ENCODE peak calls at places on chromosome 22, in five cellular contexts. H, B, J, Y and D are unnamed samples.

GRCh38 chr22:28808716-28809355 is 8.5 kb upstream of the XBP1 start:
- DNase-seq in B (no peak), J (no peak), H (no peak), Y (no peak), D (no peak)

GRCh38 chr22:37284807-37285355 is 2.6 kb downstream of the CYTH4 start:
- DNase-seq in Y (no peak), B (no peak), H (peak; percentile 88), J (no peak), D (no peak)

GRCh38 chr22:34019190-34019845 is 99.0 kb upstream of the LARGE1 start:
- DNase-seq in B (no peak), H (no peak), J (no peak), Y (no peak), D (no peak)

GRCh38 chr22:47810505-47811500 is 1048.4 kb downstream of the TBC1D22A start:
- DNase-seq in Y (peak; percentile 38), B (no peak), J (no peak), H (no peak), D (no peak)

GRCh38 chr22:45551310-45552016 is 48.8 kb downstream of the FBLN1 start:
- DNase-seq in Y (no peak), J (no peak), H (peak; percentile 57), B (no peak), D (no peak)

GRCh38 chr22:33766056-33766455 is 154.2 kb downstream of the LARGE1 start:
- DNase-seq in Y (no peak), B (no peak), J (no peak), H (no peak), D (no peak)

GRCh38 chr22:25375683-25376082 is 156.2 kb downstream of the CRYBB2 start:
- DNase-seq in J (no peak), Y (no peak), B (no peak), H (no peak), D (no peak)

GRCh38 chr22:36369922-36370781 is 17.6 kb downstream of the MYH9 start:
- DNase-seq in H (peak; percentile 69), Y (no peak), J (no peak), B (no peak), D (no peak)

GRCh38 chr22:30801695-30802094 is 107.0 kb downstream of the OSBP2 start:
- DNase-seq in B (no peak), H (no peak), Y (no peak), J (no peak), D (no peak)

GRCh38 chr22:19680911-19681862 is 33.1 kb upstream of the SEPTIN5 start:
- DNase-seq in H (no peak), J (no peak), B (no peak), Y (no peak), D (no peak)